ENCODE peak calls at places on chromosomes 12 and 14, in eight cellular contexts. One of them, this sample, is unnamed.
A peak's percentile ranks its signal among the peaks of the same experiment; 100 is the strongest.

GRCh38 chr12:713281-713875 is 39.0 kb upstream of the WNK1 start:
- DNase-seq in activated gamma-delta T cell: no peak
- DNase-seq in AG10803: peak; percentile 3
- DNase-seq in OCI-M1: no peak
- DNase-seq in neural crest cell: no peak
- DNase-seq in choroid plexus epithelial cell: no peak
- DNase-seq in stimulated activated CD4-positive, alpha-beta T cell treated with anti-CD3 and anti-CD28 coated beads, Interleukin-12 subunit alpha, Interleukin-12 subunit beta, amount 100 ng/mL, for 4 hours: peak; percentile 26
- DNase-seq in D721Med: no peak
- DNase-seq in this sample: no peak

GRCh38 chr12:40692617-40693502 is 621 bp downstream of the CNTN1 start:
- DNase-seq in stimulated activated CD4-positive, alpha-beta T cell treated with anti-CD3 and anti-CD28 coated beads, Interleukin-12 subunit alpha, Interleukin-12 subunit beta, amount 100 ng/mL, for 4 hours: no peak
- DNase-seq in neural crest cell: peak; percentile 16
- DNase-seq in OCI-M1: no peak
- DNase-seq in AG10803: no peak
- DNase-seq in D721Med: no peak
- DNase-seq in activated gamma-delta T cell: no peak
- DNase-seq in choroid plexus epithelial cell: no peak
- DNase-seq in this sample: no peak

GRCh38 chr12:65585648-65586420 is 238.4 kb upstream of the HMGA2 start:
- DNase-seq in choroid plexus epithelial cell: no peak
- DNase-seq in neural crest cell: no peak
- DNase-seq in activated gamma-delta T cell: no peak
- DNase-seq in stimulated activated CD4-positive, alpha-beta T cell treated with anti-CD3 and anti-CD28 coated beads, Interleukin-12 subunit alpha, Interleukin-12 subunit beta, amount 100 ng/mL, for 4 hours: no peak
- DNase-seq in D721Med: no peak
- DNase-seq in AG10803: no peak
- DNase-seq in OCI-M1: no peak
- DNase-seq in this sample: no peak

GRCh38 chr14:77918448-77918847 is 118.5 kb downstream of the ADCK1 start:
- DNase-seq in activated gamma-delta T cell: no peak
- DNase-seq in stimulated activated CD4-positive, alpha-beta T cell treated with anti-CD3 and anti-CD28 coated beads, Interleukin-12 subunit alpha, Interleukin-12 subunit beta, amount 100 ng/mL, for 4 hours: no peak
- DNase-seq in OCI-M1: peak; percentile 92
- DNase-seq in D721Med: no peak
- DNase-seq in choroid plexus epithelial cell: no peak
- DNase-seq in AG10803: no peak
- DNase-seq in neural crest cell: no peak
- DNase-seq in this sample: no peak

GRCh38 chr12:65649126-65649525 is 175.2 kb upstream of the HMGA2 start:
- DNase-seq in OCI-M1: no peak
- DNase-seq in AG10803: peak; percentile 98
- DNase-seq in D721Med: no peak
- DNase-seq in stimulated activated CD4-positive, alpha-beta T cell treated with anti-CD3 and anti-CD28 coated beads, Interleukin-12 subunit alpha, Interleukin-12 subunit beta, amount 100 ng/mL, for 4 hours: no peak
- DNase-seq in activated gamma-delta T cell: no peak
- DNase-seq in choroid plexus epithelial cell: peak; percentile 99
- DNase-seq in neural crest cell: no peak
- DNase-seq in this sample: no peak

GRCh38 chr14:59570122-59570521 is 6.5 kb downstream of the CCDC175 start:
- DNase-seq in choroid plexus epithelial cell: peak; percentile 40
- DNase-seq in OCI-M1: peak; percentile 28
- DNase-seq in neural crest cell: no peak
- DNase-seq in stimulated activated CD4-positive, alpha-beta T cell treated with anti-CD3 and anti-CD28 coated beads, Interleukin-12 subunit alpha, Interleukin-12 subunit beta, amount 100 ng/mL, for 4 hours: no peak
- DNase-seq in D721Med: no peak
- DNase-seq in AG10803: no peak
- DNase-seq in activated gamma-delta T cell: no peak
- DNase-seq in this sample: no peak

GRCh38 chr14:26444745-26445144 is 153.1 kb downstream of the NOVA1 start:
- DNase-seq in neural crest cell: peak; percentile 24
- DNase-seq in stimulated activated CD4-positive, alpha-beta T cell treated with anti-CD3 and anti-CD28 coated beads, Interleukin-12 subunit alpha, Interleukin-12 subunit beta, amount 100 ng/mL, for 4 hours: no peak
- DNase-seq in AG10803: no peak
- DNase-seq in choroid plexus epithelial cell: peak; percentile 11
- DNase-seq in OCI-M1: peak; percentile 18
- DNase-seq in activated gamma-delta T cell: no peak
- DNase-seq in D721Med: no peak
- DNase-seq in this sample: no peak

GRCh38 chr12:5756443-5756842 is 188.6 kb downstream of the ANO2 start:
- DNase-seq in neural crest cell: no peak
- DNase-seq in OCI-M1: no peak
- DNase-seq in choroid plexus epithelial cell: no peak
- DNase-seq in D721Med: no peak
- DNase-seq in AG10803: no peak
- DNase-seq in activated gamma-delta T cell: no peak
- DNase-seq in stimulated activated CD4-positive, alpha-beta T cell treated with anti-CD3 and anti-CD28 coated beads, Interleukin-12 subunit alpha, Interleukin-12 subunit beta, amount 100 ng/mL, for 4 hours: no peak
- DNase-seq in this sample: no peak

GRCh38 chr12:51941669-51942455 is 9.6 kb upstream of the ACVR1B start:
- DNase-seq in stimulated activated CD4-positive, alpha-beta T cell treated with anti-CD3 and anti-CD28 coated beads, Interleukin-12 subunit alpha, Interleukin-12 subunit beta, amount 100 ng/mL, for 4 hours: no peak
- DNase-seq in activated gamma-delta T cell: no peak
- DNase-seq in neural crest cell: no peak
- DNase-seq in OCI-M1: no peak
- DNase-seq in AG10803: no peak
- DNase-seq in D721Med: no peak
- DNase-seq in choroid plexus epithelial cell: no peak
- DNase-seq in this sample: no peak

GRCh38 chr12:31966558-31967205 is 7.5 kb downstream of the RESF1 start:
- DNase-seq in AG10803: peak; percentile 1
- DNase-seq in neural crest cell: no peak
- DNase-seq in choroid plexus epithelial cell: no peak
- DNase-seq in stimulated activated CD4-positive, alpha-beta T cell treated with anti-CD3 and anti-CD28 coated beads, Interleukin-12 subunit alpha, Interleukin-12 subunit beta, amount 100 ng/mL, for 4 hours: no peak
- DNase-seq in OCI-M1: no peak
- DNase-seq in D721Med: no peak
- DNase-seq in activated gamma-delta T cell: no peak
- DNase-seq in this sample: no peak

GRCh38 chr12:32561931-32562341 is 117.2 kb upstream of the DNM1L start:
- DNase-seq in D721Med: no peak
- DNase-seq in activated gamma-delta T cell: no peak
- DNase-seq in OCI-M1: no peak
- DNase-seq in AG10803: no peak
- DNase-seq in neural crest cell: peak; percentile 38
- DNase-seq in choroid plexus epithelial cell: no peak
- DNase-seq in stimulated activated CD4-positive, alpha-beta T cell treated with anti-CD3 and anti-CD28 coated beads, Interleukin-12 subunit alpha, Interleukin-12 subunit beta, amount 100 ng/mL, for 4 hours: no peak
- DNase-seq in this sample: no peak

GRCh38 chr12:127293507-127294310 is 973.3 kb upstream of the TMEM132C start:
- DNase-seq in activated gamma-delta T cell: no peak
- DNase-seq in OCI-M1: peak; percentile 86
- DNase-seq in AG10803: peak; percentile 74
- DNase-seq in neural crest cell: peak; percentile 69
- DNase-seq in stimulated activated CD4-positive, alpha-beta T cell treated with anti-CD3 and anti-CD28 coated beads, Interleukin-12 subunit alpha, Interleukin-12 subunit beta, amount 100 ng/mL, for 4 hours: peak; percentile 31
- DNase-seq in D721Med: no peak
- DNase-seq in choroid plexus epithelial cell: peak; percentile 75
- DNase-seq in this sample: no peak